ENCODE peak calls at places on chromosomes 3 and 15, in five cellular contexts. R is mucosa of descending colon, M is BE2C, D is IMR-90, K is Peyer's patch. U is an unnamed sample.

GRCh38 chr15:96237002-96237401 is 93.5 kb upstream of the NR2F2 start:
- DNase-seq in M (no peak), D (no peak), R (no peak), K (no peak), U (no peak)

GRCh38 chr3:104206925-104207324 is 1159.8 kb upstream of the ALCAM start:
- DNase-seq in D (no peak), M (peak; percentile 9), R (no peak), K (no peak), U (no peak)

GRCh38 chr15:76162784-76163428 is 103.1 kb downstream of the TMEM266 start:
- DNase-seq in M (no peak), D (no peak), K (no peak), R (no peak), U (no peak)

GRCh38 chr3:122488262-122488973 is 26.3 kb downstream of the KPNA1 start:
- DNase-seq in K (no peak), R (no peak), M (no peak), D (no peak), U (no peak)

GRCh38 chr15:44207643-44208042 is 12.6 kb upstream of the FRMD5 start:
- DNase-seq in M (no peak), K (no peak), D (peak; percentile 84), R (no peak), U (no peak)

GRCh38 chr3:142976621-142977398 is 13.3 kb upstream of the PAQR9 start:
- DNase-seq in R (peak; percentile 49), D (peak; percentile 96), K (no peak), M (peak; percentile 84), U (no peak)

GRCh38 chr15:39783244-39783820 is 691 bp upstream of the FSIP1 start:
- DNase-seq in D (peak; percentile 25), R (no peak), K (no peak), M (no peak), U (no peak)

GRCh38 chr15:90885432-90886290 is 1.4 kb downstream of the FES start:
- DNase-seq in D (peak; percentile 51), K (peak; percentile 80), M (peak; percentile 84), R (peak; percentile 87), U (peak; percentile 94)

GRCh38 chr15:62173215-62173614 is 8.1 kb upstream of the C2CD4B start:
- DNase-seq in K (no peak), D (no peak), M (no peak), R (no peak), U (no peak)

GRCh38 chr3:141544697-141545096 is 57.9 kb downstream of the RASA2 start:
- DNase-seq in M (no peak), R (peak; percentile 56), D (no peak), K (no peak), U (no peak)

GRCh38 chr3:196186661-196187573 is 24.3 kb downstream of the ZDHHC19 start:
- DNase-seq in D (peak; percentile 22), M (peak; percentile 73), R (no peak), K (peak; percentile 62), U (peak; percentile 83)

GRCh38 chr3:192571197-192571791 is 156.0 kb downstream of the FGF12 start:
- DNase-seq in D (peak; percentile 32), R (peak; percentile 9), K (no peak), M (peak; percentile 36), U (no peak)
- H3K4me3 ChIP-seq in D (peak overlapping the region; percentile 26), R (no peak overlapping the region), K (no peak overlapping the region), M (peak overlapping the region; percentile 45), U (no peak overlapping the region)

GRCh38 chr15:85687329-85687728 is 107.4 kb downstream of the KLHL25 start:
- DNase-seq in K (no peak), D (no peak), R (no peak), M (no peak), U (no peak)

GRCh38 chr15:85685366-85685765 is 109.4 kb downstream of the KLHL25 start:
- DNase-seq in M (no peak), R (no peak), K (no peak), D (no peak), U (no peak)

GRCh38 chr15:85684174-85684710 is 110.5 kb downstream of the KLHL25 start:
- DNase-seq in D (no peak), R (no peak), M (no peak), K (no peak), U (no peak)

GRCh38 chr15:85676332-85676731 is 118.4 kb downstream of the KLHL25 start:
- DNase-seq in R (no peak), M (no peak), K (no peak), D (no peak), U (no peak)

DNA sequence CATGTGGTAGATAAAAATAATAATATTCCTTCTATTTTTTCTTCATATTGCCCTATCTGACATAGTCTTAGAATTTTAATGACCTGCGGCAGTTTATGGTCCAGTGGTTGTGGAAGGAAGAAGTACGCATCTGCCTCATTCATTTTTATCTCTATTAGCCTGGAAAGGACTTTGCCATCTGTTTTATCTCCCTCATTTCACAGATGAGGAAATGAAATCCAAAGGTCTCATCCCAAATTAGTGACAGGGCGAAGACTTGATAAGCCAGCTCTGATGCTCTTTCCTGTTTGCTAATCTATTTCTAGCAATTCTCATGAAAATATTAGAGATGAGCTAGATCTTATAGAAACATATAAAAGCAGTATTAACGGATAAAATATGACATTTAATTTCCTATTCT is 113.3 kb downstream of the KLHL25 start:
- DNase-seq in R (no peak), K (no peak), M (no peak), D (no peak), U (no peak)
- H3K4me3 ChIP-seq in R (no peak overlapping the region), K (no peak overlapping the region), M (no peak overlapping the region), D (no peak overlapping the region), U (no peak overlapping the region)

GRCh38 chr15:25860885-25861866 is 2.0 kb downstream of the ATP10A start:
- DNase-seq in D (no peak), R (no peak), K (no peak), M (no peak), U (no peak)
- H3K4me3 ChIP-seq in D (peak overlapping the region; percentile 84), R (no peak overlapping the region), K (peak overlapping the region; percentile 48), M (no peak overlapping the region), U (no peak overlapping the region)

GRCh38 chr3:72270072-72270611 is 485.2 kb upstream of the PROK2 start:
- DNase-seq in D (peak; percentile 96), R (peak; percentile 73), M (peak; percentile 41), K (peak; percentile 52), U (no peak)
- H3K4me3 ChIP-seq in D (no peak overlapping the region), R (no peak overlapping the region), M (no peak overlapping the region), K (no peak overlapping the region), U (no peak overlapping the region)

DNA sequence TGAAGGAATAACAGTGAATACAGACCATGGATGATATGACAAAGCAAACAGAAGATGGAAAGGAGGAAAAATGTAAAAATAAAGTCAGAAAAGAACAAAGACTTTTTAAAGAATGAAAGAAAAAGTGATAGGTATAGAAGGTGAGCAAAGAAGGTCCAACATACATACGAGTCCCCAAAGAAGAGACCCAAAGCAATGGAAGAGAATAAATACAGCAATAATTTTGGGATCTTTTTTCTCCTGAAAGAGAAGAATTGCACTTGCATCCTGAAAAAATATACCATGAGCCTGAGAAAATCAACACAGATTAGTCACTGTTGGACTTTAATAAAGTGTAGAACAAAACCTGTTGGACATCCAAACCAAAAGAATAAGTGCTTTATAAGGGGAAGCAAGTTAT is 85.3 kb upstream of the SLC6A1 start:
- DNase-seq in R (no peak), K (no peak), M (no peak), D (no peak), U (no peak)
- H3K4me3 ChIP-seq in R (no peak overlapping the region), K (no peak overlapping the region), M (no peak overlapping the region), D (no peak overlapping the region), U (no peak overlapping the region)

GRCh38 chr3:69444980-69445379 is 59.1 kb upstream of the FRMD4B start:
- DNase-seq in K (no peak), D (peak; percentile 13), R (no peak), M (no peak), U (no peak)
- H3K4me3 ChIP-seq in K (no peak overlapping the region), D (peak overlapping the region; percentile 22), R (no peak overlapping the region), M (no peak overlapping the region), U (no peak overlapping the region)

GRCh38 chr15:71691700-71692417 is 118.5 kb upstream of the NR2E3 start:
- DNase-seq in M (no peak), R (peak; percentile 15), K (no peak), D (peak; percentile 95), U (peak; percentile 27)
- H3K4me3 ChIP-seq in M (no peak overlapping the region), R (no peak overlapping the region), K (no peak overlapping the region), D (no peak overlapping the region), U (no peak overlapping the region)